ENCODE peak calls at places on chromosome 7, in six cellular contexts. F, Z, R, J, D and U are unnamed samples.

GRCh38 chr7:2729893-2730716 is 42.1 kb downstream of the AMZ1 start:
- DNase-seq in J (no peak), Z (no peak), R (no peak), D (no peak), F (peak), U (no peak)

GRCh38 chr7:159013825-159014289 is 130.8 kb downstream of the VIPR2 start:
- DNase-seq in J (no peak), Z (no peak), D (no peak), F (no peak), R (no peak), U (no peak)

GRCh38 chr7:690478-691360 is 35.8 kb upstream of the DNAAF5 start:
- DNase-seq in R (no peak), D (no peak), F (peak), J (no peak), Z (peak), U (no peak)

GRCh38 chr7:17976952-17977351 is 36.7 kb upstream of the SNX13 start:
- DNase-seq in D (no peak), Z (no peak), R (no peak), J (no peak), F (no peak), U (no peak)

GRCh38 chr7:117278040-117278439 is 44.8 kb downstream of the WNT2 start:
- DNase-seq in F (no peak), J (no peak), R (no peak), Z (no peak), D (no peak), U (no peak)

GRCh38 chr7:45224832-45225231 is 67.2 kb downstream of the RAMP3 start:
- DNase-seq in Z (no peak), R (no peak), J (no peak), D (no peak), F (peak), U (peak)

GRCh38 chr7:91373401-91373800 is 109.2 kb downstream of the FZD1 start:
- DNase-seq in J (no peak), D (no peak), F (no peak), Z (no peak), R (no peak), U (no peak)

GRCh38 chr7:48255046-48255445 is 83.8 kb downstream of the ABCA13 start:
- DNase-seq in F (no peak), Z (no peak), D (no peak), R (no peak), J (no peak), U (no peak)

GRCh38 chr7:29853775-29854174 is 47.5 kb downstream of the WIPF3 start:
- DNase-seq in J (no peak), Z (no peak), R (no peak), F (no peak), D (no peak), U (no peak)

GRCh38 chr7:101114492-101114891 is 12.4 kb upstream of the SERPINE1 start:
- DNase-seq in R (no peak), J (no peak), Z (no peak), F (no peak), D (no peak), U (no peak)

GRCh38 chr7:28126047-28127041 is 54.3 kb downstream of the JAZF1 start:
- DNase-seq in D (no peak), R (no peak), Z (no peak), J (no peak), F (no peak), U (no peak)

GRCh38 chr7:12524794-12525386 is 45.6 kb upstream of the SCIN start:
- DNase-seq in Z (peak), R (no peak), J (no peak), F (no peak), D (peak), U (no peak)